ENCODE peak calls at places on chromosomes 2 and 18, in six cellular contexts. U is sigmoid colon, H is stomach, W is right lobe of liver, P is A549, J is body of pancreas. R is an unnamed sample.

GRCh38 chr2:146661494-146662096 is 1183.2 kb upstream of the ACVR2A start:
- DNase-seq in U (no peak), H (no peak), W (no peak), P (peak), J (no peak), R (no peak)

GRCh38 chr2:241274127-241274526 is 41.3 kb downstream of the HDLBP start:
- DNase-seq in U (no peak), H (peak), W (no peak), P (no peak), J (peak), R (no peak)

GRCh38 chr2:68031043-68031442 is 31.8 kb downstream of the C1D start:
- DNase-seq in U (no peak), H (no peak), W (no peak), P (no peak), J (no peak), R (no peak)

GRCh38 chr2:8315766-8316165 is 366.1 kb upstream of the ID2 start:
- DNase-seq in U (peak), H (no peak), W (no peak), P (no peak), J (peak), R (no peak)

GRCh38 chr2:201674298-201674697 is 24.1 kb downstream of the MPP4 start:
- DNase-seq in U (no peak), H (no peak), W (no peak), P (no peak), J (no peak), R (no peak)

GRCh38 chr18:25230658-25231326 is 121.2 kb downstream of the ZNF521 start:
- DNase-seq in U (peak), H (peak), W (no peak), P (no peak), J (peak), R (no peak)

GRCh38 chr2:193806088-193806774 is 1611.5 kb upstream of the TMEFF2 start:
- DNase-seq in U (no peak), H (no peak), W (no peak), P (no peak), J (no peak), R (no peak)

GRCh38 chr18:58416704-58417683 is 211.9 kb downstream of the ALPK2 start:
- DNase-seq in U (no peak), H (no peak), W (peak), P (no peak), J (no peak), R (no peak)

GRCh38 chr2:88865801-88866353 is 174.4 kb downstream of the RPIA start:
- DNase-seq in U (no peak), H (no peak), W (no peak), P (no peak), J (no peak), R (no peak)

GRCh38 chr2:164617466-164617865 is 3.8 kb downstream of the GRB14 start:
- DNase-seq in U (no peak), H (no peak), W (no peak), P (no peak), J (no peak), R (peak)

GRCh38 chr2:176104338-176105077 is 2.6 kb upstream of the HOXD11 start:
- DNase-seq in U (peak), H (no peak), W (no peak), P (peak), J (no peak), R (peak)

GRCh38 chr2:22002066-22002465 is 878.3 kb downstream of the TDRD15 start:
- DNase-seq in U (no peak), H (no peak), W (no peak), P (no peak), J (no peak), R (no peak)

GRCh38 chr2:74037379-74037860 is 52.7 kb downstream of the TET3 start:
- DNase-seq in U (no peak), H (no peak), W (no peak), P (no peak), J (peak), R (no peak)

GRCh38 chr18:8898990-8899389 is 193.6 kb downstream of the MTCL1 start:
- DNase-seq in U (no peak), H (no peak), W (no peak), P (no peak), J (peak), R (no peak)

GRCh38 chr2:150351922-150352321 is 135.5 kb downstream of the RND3 start:
- DNase-seq in U (no peak), H (no peak), W (no peak), P (no peak), J (no peak), R (no peak)

GRCh38 chr2:232563580-232563979 is 13.1 kb downstream of the EIF4E2 start:
- DNase-seq in U (no peak), H (no peak), W (no peak), P (no peak), J (no peak), R (no peak)

GRCh38 chr2:36380624-36381481 is 25.3 kb downstream of the CRIM1 start:
- DNase-seq in U (no peak), H (no peak), W (no peak), P (peak), J (peak), R (peak)

GRCh38 chr18:79068299-79068945 is 772 bp upstream of the ATP9B start:
- DNase-seq in U (no peak), H (no peak), W (no peak), P (no peak), J (peak), R (no peak)

GRCh38 chr2:237434916-237435315 is 21.0 kb upstream of the COL6A3 start:
- DNase-seq in U (no peak), H (no peak), W (no peak), P (no peak), J (no peak), R (no peak)

GRCh38 chr2:119480718-119481142 is 43.6 kb downstream of the SCTR start:
- DNase-seq in U (no peak), H (peak), W (no peak), P (no peak), J (peak), R (no peak)

GRCh38 chr2:219552382-219553167 is 8.7 kb downstream of the TMEM198 start:
- DNase-seq in U (peak), H (peak), W (peak), P (peak), J (peak), R (peak)

GRCh38 chr2:6652271-6652670 is 213.4 kb downstream of the CMPK2 start:
- DNase-seq in U (no peak), H (no peak), W (no peak), P (no peak), J (no peak), R (no peak)

GRCh38 chr2:171553858-171554257 is 31.6 kb downstream of the CYBRD1 start:
- DNase-seq in U (no peak), H (no peak), W (no peak), P (peak), J (no peak), R (peak)

GRCh38 chr2:69260666-69261065 is 126.4 kb downstream of the GFPT1 start:
- DNase-seq in U (no peak), H (no peak), W (no peak), P (no peak), J (no peak), R (no peak)
- TF ChIP-seq POLR2A in U (no peak), H (no peak), W (no peak), P (no peak), J (no peak), R (no peak)

GRCh38 chr2:198441876-198442275 is 637.5 kb downstream of the PLCL1 start:
- DNase-seq in U (no peak), H (no peak), W (no peak), P (no peak), J (no peak), R (no peak)

GRCh38 chr2:198444800-198445287 is 640.5 kb downstream of the PLCL1 start:
- DNase-seq in U (no peak), H (no peak), W (no peak), P (no peak), J (no peak), R (no peak)

GRCh38 chr2:198441246-198441645 is 636.9 kb downstream of the PLCL1 start:
- DNase-seq in U (no peak), H (no peak), W (no peak), P (no peak), J (no peak), R (no peak)

GRCh38 chr2:198438326-198438725 is 633.9 kb downstream of the PLCL1 start:
- DNase-seq in U (no peak), H (no peak), W (no peak), P (no peak), J (no peak), R (no peak)

DNA sequence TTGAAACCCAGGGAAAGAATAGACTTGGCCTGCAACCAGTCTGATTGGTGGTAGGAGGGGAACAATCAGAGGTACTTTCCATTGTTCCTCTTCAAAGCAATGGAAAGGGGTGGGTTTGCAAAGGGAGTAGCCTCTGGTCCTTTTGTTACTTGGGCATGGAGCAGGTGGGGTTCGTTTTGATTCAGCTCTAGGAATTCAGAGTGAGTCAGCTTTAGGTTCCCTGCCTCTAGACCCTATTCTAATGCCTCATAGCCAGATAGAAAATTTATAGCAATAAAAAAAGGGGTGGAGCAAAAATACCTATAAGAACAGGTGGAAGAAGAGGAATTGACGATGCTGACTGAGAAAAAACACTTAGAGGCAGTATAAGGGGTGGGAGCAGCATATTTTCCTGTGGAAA is 636.4 kb downstream of the PLCL1 start:
- DNase-seq in U (no peak), H (no peak), W (no peak), P (no peak), J (no peak), R (no peak)
- TF ChIP-seq POLR2A in U (no peak), H (no peak), W (no peak), P (no peak), J (no peak), R (no peak)

GRCh38 chr2:136980303-136980702 is 215.0 kb downstream of the THSD7B start:
- DNase-seq in U (no peak), H (no peak), W (no peak), P (no peak), J (no peak), R (no peak)
- TF ChIP-seq POLR2A in U (no peak), H (no peak), W (no peak), P (no peak), J (no peak), R (no peak)

GRCh38 chr2:54666741-54667639 is 56.5 kb upstream of the EML6 start:
- DNase-seq in U (peak), H (peak), W (peak), P (no peak), J (peak), R (no peak)

GRCh38 chr2:54669677-54670484 is 53.6 kb upstream of the EML6 start:
- DNase-seq in U (peak), H (no peak), W (no peak), P (no peak), J (peak), R (no peak)

GRCh38 chr2:54666131-54666637 is 57.3 kb upstream of the EML6 start:
- DNase-seq in U (peak), H (peak), W (no peak), P (no peak), J (peak), R (no peak)

GRCh38 chr2:54668711-54669110 is 54.8 kb upstream of the EML6 start:
- DNase-seq in U (no peak), H (no peak), W (no peak), P (no peak), J (no peak), R (no peak)

DNA sequence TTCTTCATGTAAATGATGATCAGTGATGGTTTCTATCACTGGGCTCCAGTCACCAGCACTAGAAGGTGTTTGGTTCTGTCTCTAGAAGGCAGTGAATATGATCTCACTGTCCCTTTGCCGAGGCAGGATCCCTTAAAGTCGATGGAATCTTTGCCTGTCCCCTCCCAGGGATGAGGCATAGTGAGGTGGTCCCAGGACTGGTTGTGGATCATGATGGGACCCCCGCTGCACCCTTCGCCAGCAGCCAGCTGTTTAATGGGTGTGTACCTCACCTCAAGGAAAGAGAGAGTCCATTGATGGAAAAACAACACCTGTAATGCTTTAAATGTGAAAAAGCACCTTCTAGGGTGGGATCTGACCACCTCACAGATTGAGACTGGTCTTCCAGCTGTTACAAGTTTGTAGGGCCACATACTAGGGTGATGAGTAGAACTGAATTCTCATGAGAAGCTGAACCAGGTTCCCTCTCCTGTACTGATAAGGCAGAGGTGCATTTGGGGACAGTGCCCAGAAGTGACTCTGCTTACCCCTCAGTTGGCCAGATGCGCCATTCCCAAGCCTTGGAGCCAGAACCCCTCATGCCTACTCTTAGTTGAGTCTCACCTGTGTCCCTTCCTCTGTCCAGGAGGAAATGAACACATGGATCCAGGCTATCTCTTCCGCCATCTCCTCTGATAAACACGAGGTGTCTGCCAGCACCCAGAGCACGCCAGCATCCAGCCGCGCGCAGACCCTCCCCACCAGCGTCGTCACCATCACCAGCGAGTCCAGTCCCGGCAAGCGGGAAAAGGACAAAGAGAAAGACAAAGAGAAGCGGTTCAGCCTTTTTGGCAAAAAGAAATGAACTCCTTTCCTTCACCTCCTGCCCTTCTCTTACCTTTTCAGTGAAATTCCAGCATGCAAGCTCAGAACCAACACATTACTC is 55.5 kb upstream of the EML6 start:
- DNase-seq in U (no peak), H (no peak), W (no peak), P (no peak), J (no peak), R (no peak)
- TF ChIP-seq POLR2A in U (no peak), H (no peak), W (no peak), P (no peak), J (no peak), R (no peak)

GRCh38 chr2:28393115-28393836 is 618 bp downstream of the FOSL2 start:
- DNase-seq in U (peak), H (peak), W (peak), P (no peak), J (peak), R (no peak)
- TF ChIP-seq POLR2A in U (no peak), H (no peak), W (peak), P (peak), J (peak), R (peak)

GRCh38 chr18:36128907-36129299 is 237 bp downstream of the SLC39A6 start:
- DNase-seq in U (peak), H (no peak), W (no peak), P (no peak), J (no peak), R (no peak)
- TF ChIP-seq POLR2A in U (no peak), H (no peak), W (no peak), P (no peak), J (no peak), R (no peak)

DNA sequence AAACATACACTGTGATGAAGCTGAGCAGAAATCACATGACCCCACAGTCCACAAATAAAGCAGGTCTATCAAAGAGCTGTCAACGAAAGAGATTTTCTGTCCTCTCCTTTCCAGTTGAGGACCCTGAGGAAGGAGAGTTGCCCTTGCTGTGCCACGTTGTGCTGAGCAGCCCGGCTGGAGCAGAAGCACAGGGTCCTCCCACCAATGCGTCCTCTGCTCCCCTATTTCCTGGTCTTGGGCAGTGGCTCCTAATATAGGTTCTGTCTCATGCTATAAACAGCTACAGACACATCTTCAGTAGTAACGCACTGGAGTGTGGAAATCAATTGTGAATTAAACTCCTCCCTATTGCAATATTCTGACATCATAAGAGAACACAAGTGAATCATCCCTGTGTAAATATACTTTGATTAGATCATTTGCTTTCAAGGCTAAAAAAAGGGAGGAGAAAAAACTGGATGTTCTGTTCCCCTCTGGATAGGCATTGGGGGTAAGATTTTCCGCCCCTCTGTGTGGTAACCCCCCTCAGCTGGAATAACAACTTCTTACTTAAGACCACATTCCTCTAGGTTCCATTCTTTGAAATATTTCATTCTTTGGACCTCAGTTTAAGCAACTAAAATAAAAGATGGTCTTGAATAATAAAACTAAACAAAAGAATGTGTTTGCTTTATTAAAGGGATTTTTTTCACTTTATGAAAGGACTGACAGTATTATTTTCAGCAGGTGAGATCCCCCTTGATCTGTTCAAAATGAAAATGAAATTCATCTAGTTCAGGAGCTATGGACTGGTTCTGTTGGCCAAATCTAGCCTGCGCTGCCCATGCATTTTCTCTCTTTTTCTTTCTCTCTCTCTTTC is 8.3 kb upstream of the RHOB start:
- DNase-seq in U (peak), H (no peak), W (no peak), P (peak), J (peak), R (no peak)
- TF ChIP-seq POLR2A in U (peak), H (no peak), W (peak), P (no peak), J (peak), R (no peak)

GRCh38 chr2:160913323-160913722 is 246.9 kb upstream of the TANK start:
- DNase-seq in U (no peak), H (no peak), W (no peak), P (no peak), J (no peak), R (no peak)
- TF ChIP-seq POLR2A in U (no peak), H (no peak), W (no peak), P (no peak), J (no peak), R (no peak)

GRCh38 chr2:236334122-236334876 is 70.1 kb upstream of the ASB18 start:
- DNase-seq in U (no peak), H (no peak), W (no peak), P (no peak), J (peak), R (no peak)
- TF ChIP-seq POLR2A in U (no peak), H (no peak), W (no peak), P (no peak), J (no peak), R (no peak)

GRCh38 chr2:42169869-42170465 is 814 bp downstream of the EML4 start:
- DNase-seq in U (no peak), H (no peak), W (no peak), P (no peak), J (no peak), R (no peak)

GRCh38 chr2:42168459-42169099 is 574 bp upstream of the EML4 start:
- DNase-seq in U (no peak), H (no peak), W (no peak), P (no peak), J (no peak), R (no peak)

GRCh38 chr2:42170619-42171395 is 1.7 kb downstream of the EML4 start:
- DNase-seq in U (no peak), H (no peak), W (no peak), P (no peak), J (no peak), R (no peak)

GRCh38 chr2:42167458-42167857 is 1.7 kb upstream of the EML4 start:
- DNase-seq in U (no peak), H (no peak), W (no peak), P (no peak), J (no peak), R (no peak)

DNA sequence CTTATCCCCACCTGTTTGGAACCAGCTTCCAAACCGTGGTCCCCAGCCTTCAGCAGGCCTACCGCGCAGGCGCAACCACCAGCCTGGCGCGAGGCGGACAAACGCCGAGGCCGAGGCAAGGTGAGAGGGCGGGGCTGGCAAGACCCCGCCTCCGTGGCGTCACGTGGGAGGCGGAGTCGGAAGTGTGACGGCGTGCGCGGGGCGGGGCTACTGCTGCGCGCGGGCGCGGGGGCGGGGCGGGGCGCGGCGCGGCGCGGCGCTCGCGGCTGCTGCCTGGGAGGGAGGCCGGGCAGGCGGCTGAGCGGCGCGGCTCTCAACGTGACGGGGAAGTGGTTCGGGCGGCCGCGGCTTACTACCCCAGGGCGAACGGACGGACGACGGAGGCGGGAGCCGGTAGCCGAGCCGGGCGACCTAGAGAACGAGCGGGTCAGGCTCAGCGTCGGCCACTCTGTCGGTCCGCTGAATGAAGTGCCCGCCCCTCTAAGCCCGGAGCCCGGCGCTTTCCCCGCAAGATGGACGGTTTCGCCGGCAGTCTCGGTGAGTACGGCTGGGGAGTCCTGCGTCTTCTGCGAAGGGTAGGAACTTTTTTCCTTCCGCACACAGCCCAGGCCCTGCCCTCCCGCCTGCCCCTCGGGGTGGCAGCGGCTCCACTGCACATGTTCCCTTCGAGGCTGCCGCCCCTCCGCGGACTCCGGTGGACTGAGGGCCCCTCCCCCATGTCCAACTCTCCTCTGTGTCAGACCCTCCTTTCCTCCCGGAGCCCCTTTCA is at the start of gene EML4:
- DNase-seq in U (peak), H (peak), W (peak), P (peak), J (peak), R (peak)
- TF ChIP-seq POLR2A in U (peak), H (no peak), W (peak), P (peak), J (peak), R (peak)